ENCODE peak calls at places on chromosome X, in six cellular contexts. One of them, this sample, is unnamed.

GRCh38 chrX:152635941-152636340 is 1.8 kb upstream of the GABRQ start:
- DNase-seq in activated T-cell treated with anti-CD3 and anti-CD28 coated beads, Interleukin-2, amount 50 U/mL, for 4 hours: no peak
- DNase-seq in NCI-H510A treated with DMSO at 0.1 percent for 48 hours: peak
- DNase-seq in midbrain: peak
- DNase-seq in M059J: peak
- DNase-seq in adrenal gland: peak
- DNase-seq in this sample: no peak

GRCh38 chrX:35380808-35381700 is 417.1 kb upstream of the MAGEB16 start:
- DNase-seq in NCI-H510A treated with DMSO at 0.1 percent for 48 hours: peak
- DNase-seq in midbrain: no peak
- DNase-seq in M059J: peak
- DNase-seq in activated T-cell treated with anti-CD3 and anti-CD28 coated beads, Interleukin-2, amount 50 U/mL, for 4 hours: no peak
- DNase-seq in adrenal gland: peak
- DNase-seq in this sample: no peak

GRCh38 chrX:47191331-47191730 is 2.3 kb upstream of the UBA1 start:
- DNase-seq in midbrain: no peak
- DNase-seq in M059J: peak
- DNase-seq in adrenal gland: no peak
- DNase-seq in NCI-H510A treated with DMSO at 0.1 percent for 48 hours: peak
- DNase-seq in activated T-cell treated with anti-CD3 and anti-CD28 coated beads, Interleukin-2, amount 50 U/mL, for 4 hours: peak
- DNase-seq in this sample: no peak

GRCh38 chrX:148501121-148502066 is 977 bp downstream of the AFF2 start:
- DNase-seq in M059J: no peak
- DNase-seq in midbrain: no peak
- DNase-seq in adrenal gland: no peak
- DNase-seq in NCI-H510A treated with DMSO at 0.1 percent for 48 hours: no peak
- DNase-seq in activated T-cell treated with anti-CD3 and anti-CD28 coated beads, Interleukin-2, amount 50 U/mL, for 4 hours: no peak
- DNase-seq in this sample: no peak

GRCh38 chrX:40310016-40310415 is 212.3 kb upstream of the BCOR start:
- DNase-seq in NCI-H510A treated with DMSO at 0.1 percent for 48 hours: no peak
- DNase-seq in adrenal gland: no peak
- DNase-seq in activated T-cell treated with anti-CD3 and anti-CD28 coated beads, Interleukin-2, amount 50 U/mL, for 4 hours: no peak
- DNase-seq in midbrain: no peak
- DNase-seq in M059J: no peak
- DNase-seq in this sample: no peak

GRCh38 chrX:1521459-1521956 is 15.5 kb downstream of the P2RY8 start:
- DNase-seq in adrenal gland: no peak
- DNase-seq in M059J: no peak
- DNase-seq in NCI-H510A treated with DMSO at 0.1 percent for 48 hours: no peak
- DNase-seq in activated T-cell treated with anti-CD3 and anti-CD28 coated beads, Interleukin-2, amount 50 U/mL, for 4 hours: peak
- DNase-seq in midbrain: no peak
- DNase-seq in this sample: no peak

GRCh38 chrX:134369576-134369975 is 90.4 kb upstream of the HPRT1 start:
- DNase-seq in activated T-cell treated with anti-CD3 and anti-CD28 coated beads, Interleukin-2, amount 50 U/mL, for 4 hours: no peak
- DNase-seq in midbrain: no peak
- DNase-seq in adrenal gland: no peak
- DNase-seq in M059J: no peak
- DNase-seq in NCI-H510A treated with DMSO at 0.1 percent for 48 hours: no peak
- DNase-seq in this sample: no peak

GRCh38 chrX:103330601-103331397 is 760 bp downstream of the TCEAL7 start:
- DNase-seq in NCI-H510A treated with DMSO at 0.1 percent for 48 hours: no peak
- DNase-seq in activated T-cell treated with anti-CD3 and anti-CD28 coated beads, Interleukin-2, amount 50 U/mL, for 4 hours: no peak
- DNase-seq in midbrain: peak
- DNase-seq in adrenal gland: no peak
- DNase-seq in M059J: no peak
- DNase-seq in this sample: no peak

GRCh38 chrX:642436-643210 is 12.0 kb downstream of the SHOX start:
- DNase-seq in NCI-H510A treated with DMSO at 0.1 percent for 48 hours: no peak
- DNase-seq in adrenal gland: peak
- DNase-seq in activated T-cell treated with anti-CD3 and anti-CD28 coated beads, Interleukin-2, amount 50 U/mL, for 4 hours: no peak
- DNase-seq in M059J: no peak
- DNase-seq in midbrain: no peak
- DNase-seq in this sample: no peak

GRCh38 chrX:155819966-155820491 is 61.1 kb upstream of the VAMP7 start:
- DNase-seq in adrenal gland: peak
- DNase-seq in midbrain: peak
- DNase-seq in NCI-H510A treated with DMSO at 0.1 percent for 48 hours: peak
- DNase-seq in activated T-cell treated with anti-CD3 and anti-CD28 coated beads, Interleukin-2, amount 50 U/mL, for 4 hours: peak
- DNase-seq in M059J: peak
- DNase-seq in this sample: peak

GRCh38 chrX:2967998-2968909 is 38.1 kb upstream of the ARSH start:
- DNase-seq in NCI-H510A treated with DMSO at 0.1 percent for 48 hours: no peak
- DNase-seq in adrenal gland: peak
- DNase-seq in M059J: peak
- DNase-seq in midbrain: peak
- DNase-seq in activated T-cell treated with anti-CD3 and anti-CD28 coated beads, Interleukin-2, amount 50 U/mL, for 4 hours: no peak
- DNase-seq in this sample: no peak

GRCh38 chrX:119118780-119119395 is 8.7 kb downstream of the KIAA1210 start:
- DNase-seq in midbrain: peak
- DNase-seq in activated T-cell treated with anti-CD3 and anti-CD28 coated beads, Interleukin-2, amount 50 U/mL, for 4 hours: peak
- DNase-seq in NCI-H510A treated with DMSO at 0.1 percent for 48 hours: no peak
- DNase-seq in M059J: peak
- DNase-seq in adrenal gland: peak
- DNase-seq in this sample: peak

GRCh38 chrX:68147848-68148247 is 285.4 kb downstream of the OPHN1 start:
- DNase-seq in NCI-H510A treated with DMSO at 0.1 percent for 48 hours: no peak
- DNase-seq in M059J: no peak
- DNase-seq in activated T-cell treated with anti-CD3 and anti-CD28 coated beads, Interleukin-2, amount 50 U/mL, for 4 hours: no peak
- DNase-seq in midbrain: no peak
- DNase-seq in adrenal gland: no peak
- DNase-seq in this sample: no peak

GRCh38 chrX:55489315-55490009 is at the start of gene USP51:
- DNase-seq in activated T-cell treated with anti-CD3 and anti-CD28 coated beads, Interleukin-2, amount 50 U/mL, for 4 hours: no peak
- DNase-seq in adrenal gland: peak
- DNase-seq in midbrain: peak
- DNase-seq in NCI-H510A treated with DMSO at 0.1 percent for 48 hours: no peak
- DNase-seq in M059J: peak
- DNase-seq in this sample: no peak

GRCh38 chrX:23785564-23785963 is 2.6 kb downstream of the SAT1 start:
- DNase-seq in M059J: peak
- DNase-seq in adrenal gland: no peak
- DNase-seq in activated T-cell treated with anti-CD3 and anti-CD28 coated beads, Interleukin-2, amount 50 U/mL, for 4 hours: no peak
- DNase-seq in midbrain: no peak
- DNase-seq in NCI-H510A treated with DMSO at 0.1 percent for 48 hours: no peak
- DNase-seq in this sample: no peak

GRCh38 chrX:34918091-34918736 is 24.4 kb upstream of the FAM47B start:
- DNase-seq in NCI-H510A treated with DMSO at 0.1 percent for 48 hours: no peak
- DNase-seq in M059J: peak
- DNase-seq in adrenal gland: no peak
- DNase-seq in midbrain: no peak
- DNase-seq in activated T-cell treated with anti-CD3 and anti-CD28 coated beads, Interleukin-2, amount 50 U/mL, for 4 hours: no peak
- DNase-seq in this sample: no peak

GRCh38 chrX:11427082-11428033 is 134.1 kb downstream of the AMELX start:
- DNase-seq in activated T-cell treated with anti-CD3 and anti-CD28 coated beads, Interleukin-2, amount 50 U/mL, for 4 hours: no peak
- DNase-seq in midbrain: no peak
- DNase-seq in M059J: no peak
- DNase-seq in adrenal gland: peak
- DNase-seq in NCI-H510A treated with DMSO at 0.1 percent for 48 hours: no peak
- DNase-seq in this sample: no peak

GRCh38 chrX:46444011-46444410 is 101.2 kb downstream of the ZNF674 start:
- DNase-seq in M059J: peak
- DNase-seq in NCI-H510A treated with DMSO at 0.1 percent for 48 hours: no peak
- DNase-seq in activated T-cell treated with anti-CD3 and anti-CD28 coated beads, Interleukin-2, amount 50 U/mL, for 4 hours: no peak
- DNase-seq in midbrain: no peak
- DNase-seq in adrenal gland: peak
- DNase-seq in this sample: no peak

GRCh38 chrX:139304471-139304870 is 226.1 kb upstream of the F9 start:
- DNase-seq in adrenal gland: no peak
- DNase-seq in midbrain: no peak
- DNase-seq in activated T-cell treated with anti-CD3 and anti-CD28 coated beads, Interleukin-2, amount 50 U/mL, for 4 hours: no peak
- DNase-seq in M059J: peak
- DNase-seq in NCI-H510A treated with DMSO at 0.1 percent for 48 hours: no peak
- DNase-seq in this sample: no peak

GRCh38 chrX:17042046-17042445 is 95.6 kb downstream of the REPS2 start:
- DNase-seq in adrenal gland: no peak
- DNase-seq in activated T-cell treated with anti-CD3 and anti-CD28 coated beads, Interleukin-2, amount 50 U/mL, for 4 hours: no peak
- DNase-seq in NCI-H510A treated with DMSO at 0.1 percent for 48 hours: no peak
- DNase-seq in midbrain: no peak
- DNase-seq in M059J: no peak
- DNase-seq in this sample: no peak

GRCh38 chrX:104319346-104319745 is 64.6 kb upstream of the ESX1 start:
- DNase-seq in NCI-H510A treated with DMSO at 0.1 percent for 48 hours: no peak
- DNase-seq in midbrain: no peak
- DNase-seq in adrenal gland: no peak
- DNase-seq in activated T-cell treated with anti-CD3 and anti-CD28 coated beads, Interleukin-2, amount 50 U/mL, for 4 hours: no peak
- DNase-seq in M059J: no peak
- DNase-seq in this sample: no peak

GRCh38 chrX:107730991-107731766 is 44.4 kb downstream of the TSC22D3 start:
- DNase-seq in midbrain: no peak
- DNase-seq in NCI-H510A treated with DMSO at 0.1 percent for 48 hours: no peak
- DNase-seq in activated T-cell treated with anti-CD3 and anti-CD28 coated beads, Interleukin-2, amount 50 U/mL, for 4 hours: no peak
- DNase-seq in M059J: peak
- DNase-seq in adrenal gland: no peak
- DNase-seq in this sample: no peak

GRCh38 chrX:14357314-14357713 is 172.0 kb upstream of the GLRA2 start:
- DNase-seq in adrenal gland: no peak
- DNase-seq in M059J: no peak
- DNase-seq in activated T-cell treated with anti-CD3 and anti-CD28 coated beads, Interleukin-2, amount 50 U/mL, for 4 hours: no peak
- DNase-seq in NCI-H510A treated with DMSO at 0.1 percent for 48 hours: no peak
- DNase-seq in midbrain: no peak
- DNase-seq in this sample: no peak

GRCh38 chrX:30659421-30659820 is 6.2 kb downstream of the GK start:
- DNase-seq in NCI-H510A treated with DMSO at 0.1 percent for 48 hours: no peak
- DNase-seq in activated T-cell treated with anti-CD3 and anti-CD28 coated beads, Interleukin-2, amount 50 U/mL, for 4 hours: no peak
- DNase-seq in adrenal gland: no peak
- DNase-seq in M059J: peak
- DNase-seq in midbrain: no peak
- DNase-seq in this sample: no peak

GRCh38 chrX:118761950-118762725 is 34.7 kb downstream of the IL13RA1 start:
- DNase-seq in NCI-H510A treated with DMSO at 0.1 percent for 48 hours: no peak
- DNase-seq in midbrain: no peak
- DNase-seq in adrenal gland: no peak
- DNase-seq in activated T-cell treated with anti-CD3 and anti-CD28 coated beads, Interleukin-2, amount 50 U/mL, for 4 hours: no peak
- DNase-seq in M059J: no peak
- DNase-seq in this sample: peak

GRCh38 chrX:119721487-119721886 is 28.5 kb upstream of the SEPTIN6 start:
- DNase-seq in activated T-cell treated with anti-CD3 and anti-CD28 coated beads, Interleukin-2, amount 50 U/mL, for 4 hours: no peak
- DNase-seq in NCI-H510A treated with DMSO at 0.1 percent for 48 hours: no peak
- DNase-seq in midbrain: no peak
- DNase-seq in adrenal gland: no peak
- DNase-seq in M059J: peak
- DNase-seq in this sample: no peak

GRCh38 chrX:110004970-110005369 is 2.1 kb downstream of the TMEM164 start:
- DNase-seq in midbrain: no peak
- DNase-seq in M059J: peak
- DNase-seq in NCI-H510A treated with DMSO at 0.1 percent for 48 hours: no peak
- DNase-seq in adrenal gland: no peak
- DNase-seq in activated T-cell treated with anti-CD3 and anti-CD28 coated beads, Interleukin-2, amount 50 U/mL, for 4 hours: no peak
- DNase-seq in this sample: no peak

GRCh38 chrX:102546818-102547493 is 30.4 kb upstream of the TMSB15A start:
- DNase-seq in M059J: peak
- DNase-seq in NCI-H510A treated with DMSO at 0.1 percent for 48 hours: peak
- DNase-seq in midbrain: no peak
- DNase-seq in adrenal gland: no peak
- DNase-seq in activated T-cell treated with anti-CD3 and anti-CD28 coated beads, Interleukin-2, amount 50 U/mL, for 4 hours: no peak
- DNase-seq in this sample: peak

GRCh38 chrX:31661280-31661679 is 589.4 kb upstream of the FTHL17 start:
- DNase-seq in activated T-cell treated with anti-CD3 and anti-CD28 coated beads, Interleukin-2, amount 50 U/mL, for 4 hours: no peak
- DNase-seq in adrenal gland: no peak
- DNase-seq in M059J: no peak
- DNase-seq in NCI-H510A treated with DMSO at 0.1 percent for 48 hours: no peak
- DNase-seq in midbrain: no peak
- DNase-seq in this sample: no peak

GRCh38 chrX:65406532-65406931 is 128.1 kb downstream of the LAS1L start:
- DNase-seq in NCI-H510A treated with DMSO at 0.1 percent for 48 hours: no peak
- DNase-seq in activated T-cell treated with anti-CD3 and anti-CD28 coated beads, Interleukin-2, amount 50 U/mL, for 4 hours: no peak
- DNase-seq in M059J: no peak
- DNase-seq in midbrain: no peak
- DNase-seq in adrenal gland: no peak
- DNase-seq in this sample: no peak

GRCh38 chrX:51866156-51866555 is 27.3 kb upstream of the MAGED1 start:
- DNase-seq in activated T-cell treated with anti-CD3 and anti-CD28 coated beads, Interleukin-2, amount 50 U/mL, for 4 hours: no peak
- DNase-seq in M059J: no peak
- DNase-seq in adrenal gland: no peak
- DNase-seq in NCI-H510A treated with DMSO at 0.1 percent for 48 hours: no peak
- DNase-seq in midbrain: no peak
- DNase-seq in this sample: no peak

GRCh38 chrX:22698151-22698550 is 301.6 kb upstream of the DDX53 start:
- DNase-seq in adrenal gland: no peak
- DNase-seq in activated T-cell treated with anti-CD3 and anti-CD28 coated beads, Interleukin-2, amount 50 U/mL, for 4 hours: no peak
- DNase-seq in midbrain: no peak
- DNase-seq in NCI-H510A treated with DMSO at 0.1 percent for 48 hours: no peak
- DNase-seq in M059J: no peak
- DNase-seq in this sample: no peak

GRCh38 chrX:77572322-77572721 is 125.1 kb downstream of the FGF16 start:
- DNase-seq in M059J: peak
- DNase-seq in midbrain: no peak
- DNase-seq in adrenal gland: no peak
- DNase-seq in NCI-H510A treated with DMSO at 0.1 percent for 48 hours: no peak
- DNase-seq in activated T-cell treated with anti-CD3 and anti-CD28 coated beads, Interleukin-2, amount 50 U/mL, for 4 hours: no peak
- DNase-seq in this sample: no peak

GRCh38 chrX:71870337-71871098 is 40.1 kb upstream of the NHSL2 start:
- DNase-seq in midbrain: no peak
- DNase-seq in activated T-cell treated with anti-CD3 and anti-CD28 coated beads, Interleukin-2, amount 50 U/mL, for 4 hours: no peak
- DNase-seq in adrenal gland: no peak
- DNase-seq in M059J: peak
- DNase-seq in NCI-H510A treated with DMSO at 0.1 percent for 48 hours: no peak
- DNase-seq in this sample: no peak